ENCODE peak calls at places on chromosomes 2 and 18, in six cellular contexts. One of them, this sample, is unnamed.

GRCh38 chr2:229920011-229920781 is 1.6 kb downstream of the TRIP12 start:
- DNase-seq in esophagus squamous epithelium: no peak
- DNase-seq in aorta: no peak
- DNase-seq in GM23338: no peak
- DNase-seq in colonic mucosa: peak; percentile 35
- DNase-seq in SJSA1: peak; percentile 20
- DNase-seq in this sample: peak; percentile 48

GRCh38 chr2:180463608-180464007 is 456.5 kb upstream of the CWC22 start:
- DNase-seq in esophagus squamous epithelium: no peak
- DNase-seq in SJSA1: no peak
- DNase-seq in GM23338: no peak
- DNase-seq in aorta: no peak
- DNase-seq in colonic mucosa: no peak
- DNase-seq in this sample: no peak

GRCh38 chr18:79420033-79420745 is 24.5 kb downstream of the NFATC1 start:
- DNase-seq in colonic mucosa: no peak
- DNase-seq in GM23338: no peak
- DNase-seq in SJSA1: no peak
- DNase-seq in esophagus squamous epithelium: no peak
- DNase-seq in aorta: no peak
- DNase-seq in this sample: peak; percentile 74

GRCh38 chr2:51921076-51921475 is 889.1 kb upstream of the NRXN1 start:
- DNase-seq in SJSA1: no peak
- DNase-seq in colonic mucosa: no peak
- DNase-seq in esophagus squamous epithelium: no peak
- DNase-seq in GM23338: no peak
- DNase-seq in aorta: no peak
- DNase-seq in this sample: no peak

GRCh38 chr2:140786585-140786984 is 1344.2 kb downstream of the LRP1B start:
- DNase-seq in esophagus squamous epithelium: no peak
- DNase-seq in aorta: no peak
- DNase-seq in colonic mucosa: no peak
- DNase-seq in SJSA1: no peak
- DNase-seq in GM23338: peak; percentile 16
- DNase-seq in this sample: no peak

GRCh38 chr2:38184964-38185603 is 109.1 kb upstream of the CYP1B1 start:
- DNase-seq in SJSA1: peak; percentile 30
- DNase-seq in esophagus squamous epithelium: no peak
- DNase-seq in colonic mucosa: no peak
- DNase-seq in aorta: no peak
- DNase-seq in GM23338: no peak
- DNase-seq in this sample: no peak

GRCh38 chr2:217103752-217104540 is 244.1 kb upstream of the TNP1 start:
- DNase-seq in aorta: no peak
- DNase-seq in SJSA1: peak; percentile 54
- DNase-seq in esophagus squamous epithelium: no peak
- DNase-seq in colonic mucosa: no peak
- DNase-seq in GM23338: peak; percentile 12
- DNase-seq in this sample: no peak

GRCh38 chr2:37802899-37803379 is 122.1 kb upstream of the RMDN2 start:
- DNase-seq in SJSA1: peak; percentile 94
- DNase-seq in GM23338: no peak
- DNase-seq in esophagus squamous epithelium: no peak
- DNase-seq in aorta: no peak
- DNase-seq in colonic mucosa: no peak
- DNase-seq in this sample: no peak

GRCh38 chr2:227163998-227164744 is at the start of the genes COL4A3 and COL4A4:
- DNase-seq in GM23338: peak; percentile 76
- DNase-seq in SJSA1: no peak
- DNase-seq in esophagus squamous epithelium: no peak
- DNase-seq in aorta: peak; percentile 73
- DNase-seq in colonic mucosa: peak; percentile 50
- DNase-seq in this sample: peak; percentile 81

GRCh38 chr2:237806334-237806733 is 7.8 kb downstream of the RBM44 start:
- DNase-seq in GM23338: no peak
- DNase-seq in colonic mucosa: no peak
- DNase-seq in esophagus squamous epithelium: no peak
- DNase-seq in SJSA1: no peak
- DNase-seq in aorta: no peak
- DNase-seq in this sample: no peak

GRCh38 chr2:234243871-234244565 is 193.5 kb downstream of the SPP2 start:
- DNase-seq in SJSA1: peak; percentile 65
- DNase-seq in aorta: no peak
- DNase-seq in colonic mucosa: no peak
- DNase-seq in GM23338: no peak
- DNase-seq in esophagus squamous epithelium: no peak
- DNase-seq in this sample: no peak

GRCh38 chr18:67551146-67551545 is 34.6 kb upstream of the DSEL start:
- DNase-seq in GM23338: no peak
- DNase-seq in aorta: no peak
- DNase-seq in colonic mucosa: no peak
- DNase-seq in esophagus squamous epithelium: no peak
- DNase-seq in SJSA1: no peak
- DNase-seq in this sample: no peak

GRCh38 chr2:64291181-64291580 is 147.0 kb upstream of the PELI1 start:
- DNase-seq in GM23338: no peak
- DNase-seq in esophagus squamous epithelium: no peak
- DNase-seq in SJSA1: peak; percentile 87
- DNase-seq in colonic mucosa: no peak
- DNase-seq in aorta: peak; percentile 67
- DNase-seq in this sample: no peak

GRCh38 chr2:64582774-64583340 is 58.7 kb downstream of the AFTPH start:
- DNase-seq in SJSA1: no peak
- DNase-seq in aorta: no peak
- DNase-seq in GM23338: no peak
- DNase-seq in colonic mucosa: no peak
- DNase-seq in esophagus squamous epithelium: no peak
- DNase-seq in this sample: no peak

GRCh38 chr18:6759579-6759978 is 30.1 kb downstream of the ARHGAP28 start:
- DNase-seq in SJSA1: no peak
- DNase-seq in esophagus squamous epithelium: no peak
- DNase-seq in colonic mucosa: no peak
- DNase-seq in aorta: no peak
- DNase-seq in GM23338: no peak
- DNase-seq in this sample: no peak

GRCh38 chr2:215391531-215391930 is 44.3 kb downstream of the FN1 start:
- DNase-seq in GM23338: no peak
- DNase-seq in colonic mucosa: no peak
- DNase-seq in SJSA1: no peak
- DNase-seq in esophagus squamous epithelium: no peak
- DNase-seq in aorta: no peak
- DNase-seq in this sample: no peak

GRCh38 chr2:104923665-104924064 is 69.8 kb downstream of the POU3F3 start:
- DNase-seq in aorta: no peak
- DNase-seq in colonic mucosa: no peak
- DNase-seq in SJSA1: no peak
- DNase-seq in esophagus squamous epithelium: no peak
- DNase-seq in GM23338: no peak
- DNase-seq in this sample: no peak

GRCh38 chr2:85539361-85540130 is 578 bp downstream of the MAT2A start:
- DNase-seq in esophagus squamous epithelium: peak; percentile 36
- DNase-seq in colonic mucosa: peak; percentile 80
- DNase-seq in SJSA1: peak; percentile 74
- DNase-seq in GM23338: peak; percentile 61
- DNase-seq in aorta: peak; percentile 81
- DNase-seq in this sample: peak; percentile 78

GRCh38 chr2:227406177-227407031 is 18.7 kb upstream of the SCYGR1 start:
- DNase-seq in colonic mucosa: peak; percentile 83
- DNase-seq in esophagus squamous epithelium: no peak
- DNase-seq in SJSA1: peak; percentile 96
- DNase-seq in GM23338: peak; percentile 93
- DNase-seq in aorta: peak; percentile 67
- DNase-seq in this sample: peak; percentile 76

GRCh38 chr2:219019436-219019835 is 21.9 kb downstream of the CFAP65 start:
- DNase-seq in colonic mucosa: no peak
- DNase-seq in esophagus squamous epithelium: no peak
- DNase-seq in GM23338: no peak
- DNase-seq in SJSA1: no peak
- DNase-seq in aorta: no peak
- DNase-seq in this sample: no peak

GRCh38 chr2:216101109-216101508 is 8.0 kb upstream of the XRCC5 start:
- DNase-seq in colonic mucosa: no peak
- DNase-seq in SJSA1: no peak
- DNase-seq in esophagus squamous epithelium: no peak
- DNase-seq in aorta: no peak
- DNase-seq in GM23338: no peak
- DNase-seq in this sample: no peak

GRCh38 chr2:45388541-45389100 is 222.4 kb downstream of the SRBD1 start:
- DNase-seq in aorta: no peak
- DNase-seq in GM23338: no peak
- DNase-seq in SJSA1: no peak
- DNase-seq in colonic mucosa: no peak
- DNase-seq in esophagus squamous epithelium: no peak
- DNase-seq in this sample: no peak

GRCh38 chr2:85425588-85425987 is 7.1 kb downstream of the SH2D6 start:
- DNase-seq in esophagus squamous epithelium: no peak
- DNase-seq in colonic mucosa: no peak
- DNase-seq in SJSA1: no peak
- DNase-seq in GM23338: no peak
- DNase-seq in aorta: no peak
- DNase-seq in this sample: no peak

GRCh38 chr2:31256611-31257382 is 22.8 kb downstream of the EHD3 start:
- DNase-seq in GM23338: peak; percentile 44
- DNase-seq in colonic mucosa: no peak
- DNase-seq in aorta: no peak
- DNase-seq in esophagus squamous epithelium: no peak
- DNase-seq in SJSA1: no peak
- DNase-seq in this sample: peak; percentile 78

GRCh38 chr2:46014911-46015654 is 282.1 kb upstream of the EPAS1 start:
- DNase-seq in GM23338: peak; percentile 87
- DNase-seq in SJSA1: peak; percentile 84
- DNase-seq in esophagus squamous epithelium: no peak
- DNase-seq in aorta: no peak
- DNase-seq in colonic mucosa: no peak
- DNase-seq in this sample: peak; percentile 53

DNA sequence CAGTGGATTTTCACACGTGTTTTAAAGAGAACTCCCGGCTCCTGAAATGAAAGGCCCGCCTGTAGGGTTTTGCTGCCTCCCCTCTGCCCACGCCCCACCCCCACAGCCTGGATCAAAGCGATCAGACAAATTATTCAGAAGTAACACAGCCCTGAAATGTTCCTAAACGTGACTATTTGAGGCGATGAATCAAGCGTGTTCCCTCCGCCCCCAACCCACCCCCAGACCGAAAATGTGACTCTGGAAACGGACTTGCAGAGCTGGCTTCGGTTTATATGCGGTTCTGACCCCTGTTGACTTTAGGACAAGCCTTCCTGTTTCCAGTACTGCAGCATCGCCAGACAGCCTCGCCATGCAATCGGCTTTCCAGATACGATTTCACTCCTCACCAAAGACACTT is 28.8 kb upstream of the SMIM21 start:
- DNase-seq in GM23338: peak; percentile 30
- DNase-seq in esophagus squamous epithelium: no peak
- DNase-seq in colonic mucosa: no peak
- DNase-seq in SJSA1: no peak
- DNase-seq in aorta: no peak
- DNase-seq in this sample: peak; percentile 35
- H3K4me3 ChIP-seq in GM23338: peak overlapping the region; percentile 62
- H3K4me3 ChIP-seq in esophagus squamous epithelium: no peak overlapping the region
- H3K4me3 ChIP-seq in colonic mucosa: no peak overlapping the region
- H3K4me3 ChIP-seq in SJSA1: no peak overlapping the region
- H3K4me3 ChIP-seq in aorta: no peak overlapping the region
- H3K4me3 ChIP-seq in this sample: peak overlapping the region; percentile 38

DNA sequence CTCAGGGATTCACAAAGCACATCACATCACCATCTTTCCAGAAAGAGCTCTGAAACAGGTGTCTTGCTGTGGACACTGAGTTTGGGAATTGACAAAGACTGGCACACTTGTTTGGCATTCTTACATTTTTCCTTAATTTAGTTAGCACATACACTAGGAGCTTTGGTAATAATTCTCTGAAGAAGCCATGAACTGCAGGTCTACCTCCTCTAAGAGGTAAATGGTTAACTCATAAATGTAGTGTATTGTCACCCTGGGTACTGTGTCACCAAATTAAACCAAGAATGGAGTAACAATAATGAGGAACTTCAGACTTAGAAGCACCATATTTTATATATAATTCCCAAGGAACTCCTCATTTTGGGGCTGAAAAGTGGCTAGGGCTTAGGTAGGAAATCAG is 22.6 kb downstream of the EIF4E2 start:
- DNase-seq in esophagus squamous epithelium: no peak
- DNase-seq in GM23338: no peak
- DNase-seq in aorta: no peak
- DNase-seq in colonic mucosa: no peak
- DNase-seq in SJSA1: no peak
- DNase-seq in this sample: no peak
- H3K36me3 ChIP-seq in esophagus squamous epithelium: peaks cover 23% of the 10 kb centered on the region
- H3K36me3 ChIP-seq in GM23338: peaks cover 14% of the 10 kb centered on the region
- H3K36me3 ChIP-seq in aorta: peaks cover 10% of the 10 kb centered on the region
- H3K36me3 ChIP-seq in colonic mucosa: peaks cover 7% of the 10 kb centered on the region
- H3K36me3 ChIP-seq in SJSA1: peaks cover 69% of the 10 kb centered on the region
- H3K36me3 ChIP-seq in this sample: peaks cover 20% of the 10 kb centered on the region

GRCh38 chr2:144452169-144453038 is 67.5 kb downstream of the ZEB2 start:
- DNase-seq in colonic mucosa: no peak
- DNase-seq in GM23338: peak; percentile 79
- DNase-seq in SJSA1: peak; percentile 52
- DNase-seq in aorta: no peak
- DNase-seq in esophagus squamous epithelium: no peak
- DNase-seq in this sample: no peak

GRCh38 chr2:144454466-144455287 is 65.2 kb downstream of the ZEB2 start:
- DNase-seq in aorta: no peak
- DNase-seq in SJSA1: no peak
- DNase-seq in GM23338: no peak
- DNase-seq in colonic mucosa: no peak
- DNase-seq in esophagus squamous epithelium: no peak
- DNase-seq in this sample: no peak

GRCh38 chr2:144453486-144454158 is 66.3 kb downstream of the ZEB2 start:
- DNase-seq in SJSA1: peak; percentile 49
- DNase-seq in aorta: no peak
- DNase-seq in GM23338: no peak
- DNase-seq in colonic mucosa: no peak
- DNase-seq in esophagus squamous epithelium: no peak
- DNase-seq in this sample: no peak

GRCh38 chr2:144451443-144451842 is 68.5 kb downstream of the ZEB2 start:
- DNase-seq in aorta: no peak
- DNase-seq in esophagus squamous epithelium: no peak
- DNase-seq in colonic mucosa: no peak
- DNase-seq in SJSA1: no peak
- DNase-seq in GM23338: no peak
- DNase-seq in this sample: no peak

DNA sequence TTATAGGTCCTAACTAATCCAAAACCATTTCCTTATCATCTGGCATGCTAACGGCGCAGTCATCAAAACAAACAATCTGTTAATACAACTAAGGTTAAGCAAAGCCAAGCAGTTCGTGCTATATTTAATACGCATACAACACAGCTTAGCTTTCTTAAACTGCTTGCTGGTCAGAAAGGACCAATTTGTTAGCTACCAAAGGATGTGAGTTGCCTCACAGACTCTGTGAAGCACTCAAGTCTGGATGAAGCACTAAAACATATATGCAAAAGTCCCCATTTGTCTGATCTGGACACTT is 66.9 kb downstream of the ZEB2 start:
- DNase-seq in aorta: no peak
- DNase-seq in colonic mucosa: no peak
- DNase-seq in SJSA1: peak; percentile 43
- DNase-seq in GM23338: no peak
- DNase-seq in esophagus squamous epithelium: no peak
- DNase-seq in this sample: no peak
- H3K4me3 ChIP-seq in aorta: peak overlapping the region; percentile 61
- H3K4me3 ChIP-seq in colonic mucosa: no peak overlapping the region
- H3K4me3 ChIP-seq in SJSA1: no peak overlapping the region
- H3K4me3 ChIP-seq in GM23338: peak overlapping the region; percentile 34
- H3K4me3 ChIP-seq in esophagus squamous epithelium: no peak overlapping the region
- H3K4me3 ChIP-seq in this sample: no peak overlapping the region

GRCh38 chr2:183149489-183149888 is 25.2 kb downstream of the NUP35 start:
- DNase-seq in esophagus squamous epithelium: no peak
- DNase-seq in GM23338: peak; percentile 48
- DNase-seq in colonic mucosa: no peak
- DNase-seq in SJSA1: peak; percentile 71
- DNase-seq in aorta: no peak
- DNase-seq in this sample: no peak
- H3K36me3 ChIP-seq in esophagus squamous epithelium: no peaks in the 10 kb centered on the region
- H3K36me3 ChIP-seq in GM23338: peaks cover 15% of the 10 kb centered on the region
- H3K36me3 ChIP-seq in colonic mucosa: no peaks in the 10 kb centered on the region
- H3K36me3 ChIP-seq in SJSA1: peaks cover 36% of the 10 kb centered on the region
- H3K36me3 ChIP-seq in aorta: peaks cover 3% of the 10 kb centered on the region
- H3K36me3 ChIP-seq in this sample: peaks cover 1% of the 10 kb centered on the region